ENCODE peak calls at places on chromosomes 7 and 10, in ten cellular contexts. H is lung; I is CD4-positive, alpha-beta T cell; Z is psoas muscle; B is PC-3; X is IMR-90; P is aorta; Y is left lung; F is transverse colon; A is substantia nigra. M is an unnamed sample.

GRCh38 chr10:122285506-122286444 is 14.7 kb downstream of the BTBD16 start:
- DNase-seq in Y (peak; percentile 9), B (no peak), F (no peak), P (no peak), A (no peak), X (no peak), Z (no peak), I (no peak), H (no peak), M (no peak)

GRCh38 chr7:6106140-6106904 is 75.1 kb downstream of the ANKRD61 start:
- DNase-seq in I (peak; percentile 16), Y (peak; percentile 37), P (peak; percentile 9), F (peak; percentile 28), H (no peak), A (no peak), B (peak; percentile 33), X (peak; percentile 38), Z (no peak), M (no peak)

GRCh38 chr10:69467928-69468770 is 16.9 kb downstream of the TSPAN15 start:
- DNase-seq in I (no peak), P (no peak), B (no peak), H (no peak), X (no peak), A (no peak), Y (no peak), Z (no peak), F (no peak), M (no peak)

GRCh38 chr7:15839415-15840100 is 153.1 kb upstream of the MEOX2 start:
- DNase-seq in P (peak; percentile 77), B (no peak), A (no peak), H (peak; percentile 33), X (no peak), Z (peak; percentile 82), I (no peak), F (no peak), Y (peak; percentile 34), M (no peak)

GRCh38 chr10:92542458-92542857 is 31.4 kb downstream of the IDE start:
- DNase-seq in F (no peak), I (no peak), X (no peak), A (no peak), Z (no peak), H (no peak), P (no peak), Y (no peak), B (no peak), M (no peak)

GRCh38 chr7:2248984-2249694 is 7.1 kb downstream of the NUDT1 start:
- DNase-seq in I (no peak), A (peak; percentile 6), X (peak; percentile 97), F (peak; percentile 35), P (peak; percentile 88), B (peak; percentile 80), Y (peak; percentile 83), H (peak; percentile 50), Z (peak; percentile 80), M (no peak)

GRCh38 chr7:84231157-84231556 is 36.6 kb upstream of the SEMA3A start:
- DNase-seq in P (no peak), Z (no peak), I (no peak), F (no peak), A (no peak), X (peak; percentile 80), B (no peak), Y (no peak), H (no peak), M (no peak)

GRCh38 chr10:132063432-132063831 is 2.3 kb upstream of the JAKMIP3 start:
- DNase-seq in B (no peak), Z (no peak), H (no peak), F (no peak), X (no peak), P (peak; percentile 69), A (no peak), Y (no peak), I (no peak), M (peak; percentile 28)

GRCh38 chr10:25336330-25336729 is 161.5 kb downstream of the GPR158 start:
- DNase-seq in Z (no peak), I (no peak), B (no peak), F (no peak), Y (no peak), P (no peak), X (no peak), A (no peak), H (no peak), M (no peak)

GRCh38 chr7:151168022-151168786 is 710 bp upstream of the GBX1 start:
- DNase-seq in I (peak; percentile 33), H (no peak), A (no peak), X (no peak), B (peak; percentile 32), Z (peak; percentile 76), Y (no peak), F (peak; percentile 46), P (peak; percentile 82), M (no peak)

GRCh38 chr10:5518143-5518542 is 6.6 kb upstream of the CALML3 start:
- DNase-seq in Z (no peak), A (no peak), F (peak; percentile 42), I (no peak), X (no peak), Y (peak; percentile 39), B (peak; percentile 35), P (peak; percentile 44), H (no peak), M (no peak)

GRCh38 chr10:34537629-34538231 is 277.4 kb downstream of the PARD3 start:
- DNase-seq in B (no peak), I (no peak), Z (no peak), P (no peak), Y (no peak), X (no peak), H (no peak), F (no peak), A (no peak), M (no peak)

DNA sequence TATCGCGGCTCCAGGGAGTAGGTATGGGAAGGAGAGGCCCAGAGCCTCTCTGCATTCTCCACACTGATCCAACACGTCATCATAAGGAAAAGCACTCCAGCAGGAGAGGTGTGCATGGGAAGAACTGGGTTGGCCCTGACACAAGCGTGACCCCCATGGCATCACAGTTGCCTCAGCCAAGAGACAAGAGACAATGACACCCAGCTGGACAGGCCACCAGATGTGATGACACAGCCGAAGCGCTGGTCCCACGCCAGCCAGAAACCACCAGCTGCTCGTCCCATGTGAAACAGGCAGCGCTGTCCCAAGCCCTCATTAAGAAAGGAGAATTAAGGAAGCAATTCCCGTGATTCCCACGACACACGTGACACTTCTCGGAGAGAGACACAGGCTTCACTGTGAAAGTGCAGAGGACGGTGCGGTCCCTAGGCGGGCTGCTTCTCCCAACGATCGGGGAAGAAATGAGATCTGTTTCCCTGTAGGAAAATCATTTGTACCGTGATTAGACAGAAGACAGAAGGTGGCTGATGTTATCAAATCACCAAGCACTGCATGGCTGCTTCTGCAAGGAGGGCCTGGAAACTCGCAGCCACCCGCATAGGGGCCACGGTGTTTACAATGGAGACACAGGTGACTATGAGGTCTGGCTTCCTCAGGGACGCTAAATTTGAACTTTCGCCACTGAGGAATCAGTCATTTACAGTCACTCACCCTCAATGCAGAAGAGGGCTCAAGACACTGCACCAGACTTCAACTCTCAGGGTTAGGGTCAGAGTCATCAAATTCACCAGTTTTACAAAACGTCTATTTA is 74.5 kb downstream of the DIP2C start:
- DNase-seq in A (peak; percentile 71), Y (no peak), Z (peak; percentile 79), B (no peak), I (no peak), P (peak; percentile 45), H (no peak), F (no peak), X (peak; percentile 26), M (peak; percentile 88)
- H3K27ac ChIP-seq in A (peak overlapping the region; percentile 95), Y (no peak overlapping the region), Z (no peak overlapping the region), B (peak overlapping the region; percentile 40), I (no peak overlapping the region), P (no peak overlapping the region), H (no peak overlapping the region), F (peak overlapping the region; percentile 72), X (no peak overlapping the region), M (peak overlapping the region; percentile 90)

DNA sequence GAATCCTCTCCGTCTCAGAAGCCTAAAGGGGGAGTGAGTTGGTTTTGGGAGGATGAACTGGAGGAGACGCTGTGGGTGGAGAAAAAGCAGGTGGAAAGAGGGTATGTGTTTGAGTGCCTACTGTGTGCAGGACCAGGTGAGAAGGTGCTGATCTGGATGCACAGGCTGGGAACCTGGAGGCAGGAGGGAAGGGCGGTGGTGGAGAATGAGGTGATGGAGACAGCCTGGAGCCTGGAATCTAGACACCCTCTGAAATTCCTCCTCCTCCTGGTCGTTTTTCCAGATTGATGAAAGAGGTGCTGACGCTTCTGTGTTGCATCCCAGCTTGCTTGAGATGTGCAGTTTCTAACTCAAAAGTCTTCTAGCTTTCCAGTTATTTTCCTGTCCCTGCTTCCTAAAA is 67.4 kb downstream of the LRMDA start:
- DNase-seq in F (no peak), P (no peak), X (no peak), B (no peak), Z (no peak), Y (no peak), A (no peak), H (no peak), I (no peak), M (no peak)
- H3K27ac ChIP-seq in F (no peak overlapping the region), P (no peak overlapping the region), X (no peak overlapping the region), B (no peak overlapping the region), Z (no peak overlapping the region), Y (no peak overlapping the region), A (no peak overlapping the region), H (no peak overlapping the region), I (no peak overlapping the region), M (no peak overlapping the region)

GRCh38 chr10:72084094-72084459 is 4.3 kb downstream of the SPOCK2 start:
- DNase-seq in X (no peak), P (no peak), A (no peak), B (no peak), Y (no peak), I (peak; percentile 57), Z (peak; percentile 38), F (no peak), H (no peak), M (no peak)
- H3K27ac ChIP-seq in X (no peak overlapping the region), P (no peak overlapping the region), A (no peak overlapping the region), B (no peak overlapping the region), Y (no peak overlapping the region), I (peak overlapping the region; percentile 96), Z (no peak overlapping the region), F (no peak overlapping the region), H (no peak overlapping the region), M (no peak overlapping the region)

GRCh38 chr10:52540479-52540984 is 226.5 kb downstream of the DKK1 start:
- DNase-seq in F (no peak), A (no peak), Y (no peak), B (no peak), X (no peak), I (no peak), P (no peak), H (no peak), Z (no peak), M (no peak)

GRCh38 chr10:52542891-52543290 is 228.8 kb downstream of the DKK1 start:
- DNase-seq in A (no peak), H (no peak), F (no peak), X (peak; percentile 11), Z (no peak), B (peak; percentile 95), P (no peak), Y (no peak), I (no peak), M (no peak)

GRCh38 chr10:52533986-52534385 is 219.9 kb downstream of the DKK1 start:
- DNase-seq in Z (no peak), B (peak; percentile 76), A (no peak), I (no peak), X (peak; percentile 18), P (no peak), F (no peak), H (no peak), Y (no peak), M (no peak)

GRCh38 chr10:52541082-52541481 is 227.0 kb downstream of the DKK1 start:
- DNase-seq in A (no peak), Y (no peak), Z (no peak), B (peak; percentile 56), X (peak; percentile 34), H (no peak), F (no peak), P (no peak), I (no peak), M (no peak)

GRCh38 chr10:52539463-52539862 is 225.4 kb downstream of the DKK1 start:
- DNase-seq in Y (no peak), Z (no peak), X (peak; percentile 47), P (no peak), B (peak; percentile 100), H (no peak), F (no peak), I (no peak), A (no peak), M (no peak)
- H3K27ac ChIP-seq in Y (no peak overlapping the region), Z (no peak overlapping the region), X (no peak overlapping the region), P (no peak overlapping the region), B (peak overlapping the region; percentile 4), H (no peak overlapping the region), F (no peak overlapping the region), I (no peak overlapping the region), A (no peak overlapping the region), M (no peak overlapping the region)

M was measured in caudate nucleus.